ENCODE peak calls at places on chromosomes 6 and 20, in five cellular contexts. S, O, G, D and C are unnamed samples.

GRCh38 chr6:160055378-160055777 is 66.2 kb upstream of the SLC22A1 start:
- DNase-seq in G (no peak), D (no peak), O (no peak), S (no peak), C (no peak)

GRCh38 chr6:157558049-157558448 is 177.1 kb downstream of the ZDHHC14 start:
- DNase-seq in S (no peak), O (no peak), D (no peak), G (no peak), C (no peak)

GRCh38 chr20:20393207-20393606 is 25.3 kb downstream of the INSM1 start:
- DNase-seq in S (peak), O (no peak), G (no peak), D (no peak), C (no peak)

GRCh38 chr20:34946661-34947060 is 8.9 kb downstream of the GSS start:
- DNase-seq in O (no peak), S (peak), G (no peak), D (no peak), C (no peak)

GRCh38 chr6:7145269-7146078 is 37.7 kb downstream of the RREB1 start:
- DNase-seq in D (peak), G (no peak), S (no peak), O (no peak), C (no peak)

GRCh38 chr6:128161263-128161662 is 260.4 kb upstream of the THEMIS start:
- DNase-seq in G (no peak), S (no peak), D (no peak), O (no peak), C (no peak)

GRCh38 chr6:15881150-15881549 is 218.3 kb upstream of the DTNBP1 start:
- DNase-seq in D (peak), G (no peak), S (no peak), O (no peak), C (no peak)

GRCh38 chr20:48740714-48741113 is 87.1 kb downstream of the PREX1 start:
- DNase-seq in D (no peak), O (no peak), G (no peak), S (no peak), C (no peak)

GRCh38 chr20:6718660-6719059 is 48.8 kb upstream of the BMP2 start:
- DNase-seq in D (no peak), S (peak), O (no peak), G (no peak), C (no peak)

GRCh38 chr6:89828988-89829590 is 591 bp upstream of the CASP8AP2 start:
- DNase-seq in D (no peak), O (no peak), S (peak), G (peak), C (no peak)

GRCh38 chr6:130964808-130965604 is 98.0 kb downstream of the EPB41L2 start:
- DNase-seq in G (no peak), S (no peak), O (no peak), D (no peak), C (no peak)

GRCh38 chr20:40335437-40335836 is 353.6 kb downstream of the MAFB start:
- DNase-seq in G (no peak), S (no peak), D (no peak), O (no peak), C (no peak)